ENCODE peak calls at places on chromosomes 5 and 9, in nine cellular contexts. W is GM23248, Z is hepatocyte, F is PC-3, X is HCT116, L is GM23338, P is neural progenitor cell, B is SK-N-SH, A is MM.1S. N is an unnamed sample.

GRCh38 chr5:157574456-157575095 is 999 bp downstream of the ADAM19 start:
- DNase-seq in Z (peak; percentile 16), L (peak; percentile 42), P (peak; percentile 72), A (no peak), W (peak; percentile 53), B (no peak), F (no peak), X (no peak), N (peak; percentile 57)

GRCh38 chr5:74641778-74642542 is 1.4 kb upstream of the ENC1 start:
- DNase-seq in F (peak; percentile 80), B (peak; percentile 44), A (peak; percentile 71), X (peak; percentile 43), W (peak; percentile 91), P (peak; percentile 55), Z (peak; percentile 80), L (peak; percentile 45), N (peak; percentile 57)

GRCh38 chr5:40914835-40915234 is 5.5 kb downstream of the C7 start:
- DNase-seq in P (no peak), B (no peak), L (no peak), A (no peak), W (peak; percentile 6), F (no peak), Z (no peak), X (no peak), N (no peak)

GRCh38 chr5:115068239-115069086 is 101.2 kb downstream of the TRIM36 start:
- DNase-seq in X (peak; percentile 26), B (no peak), L (peak; percentile 6), F (peak; percentile 56), W (peak; percentile 39), Z (no peak), P (no peak), A (peak; percentile 73), N (no peak)

GRCh38 chr5:150113047-150113744 is 26.8 kb upstream of the CSF1R start:
- DNase-seq in A (no peak), W (peak; percentile 57), X (no peak), F (peak; percentile 53), L (peak; percentile 35), Z (peak; percentile 67), P (no peak), B (peak; percentile 30), N (no peak)

GRCh38 chr5:65880673-65881072 is 45.7 kb upstream of the ERBIN start:
- DNase-seq in A (no peak), Z (no peak), F (no peak), X (no peak), L (no peak), B (no peak), P (no peak), W (no peak), N (no peak)

GRCh38 chr5:158170534-158170933 is 311.6 kb upstream of the CLINT1 start:
- DNase-seq in F (no peak), B (no peak), W (no peak), Z (no peak), L (no peak), P (no peak), X (no peak), A (no peak), N (peak; percentile 36)

GRCh38 chr5:97618721-97619120 is 435.7 kb upstream of the RIOK2 start:
- DNase-seq in Z (no peak), X (no peak), L (no peak), A (no peak), F (no peak), W (peak; percentile 44), B (no peak), P (no peak), N (no peak)

GRCh38 chr5:39503148-39503547 is 78.4 kb upstream of the DAB2 start:
- DNase-seq in Z (no peak), A (no peak), W (peak; percentile 80), B (no peak), F (no peak), P (no peak), L (no peak), X (no peak), N (no peak)

GRCh38 chr9:69376651-69377050 is 51.6 kb downstream of the ENTREP1 start:
- DNase-seq in F (peak; percentile 74), Z (peak; percentile 20), A (no peak), W (peak; percentile 91), P (no peak), B (no peak), X (no peak), L (no peak), N (no peak)

GRCh38 chr9:121073038-121073437 is 1.7 kb upstream of the CNTRL start:
- DNase-seq in F (peak; percentile 22), L (no peak), X (no peak), P (no peak), Z (peak; percentile 16), B (no peak), W (peak; percentile 85), A (no peak), N (peak; percentile 56)

GRCh38 chr5:107388111-107388861 is 282.5 kb downstream of the EFNA5 start:
- DNase-seq in L (peak; percentile 55), W (peak; percentile 90), P (no peak), X (no peak), F (peak; percentile 75), B (peak; percentile 29), A (no peak), Z (peak; percentile 25), N (peak; percentile 58)

GRCh38 chr9:34520505-34521385 is 2.0 kb downstream of the ENHO start:
- DNase-seq in F (no peak), P (no peak), W (no peak), L (no peak), Z (no peak), X (no peak), B (no peak), A (no peak), N (no peak)

GRCh38 chr9:93058357-93059096 is at the start of gene SUSD3:
- DNase-seq in Z (peak; percentile 91), B (peak; percentile 97), P (peak; percentile 93), X (peak; percentile 39), F (peak; percentile 73), W (no peak), A (peak; percentile 78), L (peak; percentile 93), N (peak; percentile 97)

GRCh38 chr5:79236364-79236969 is 536 bp downstream of the JMY start:
- DNase-seq in L (peak; percentile 70), W (peak; percentile 68), Z (peak; percentile 65), P (peak; percentile 80), A (peak; percentile 12), B (peak; percentile 82), F (peak; percentile 20), X (no peak), N (peak; percentile 51)

GRCh38 chr5:168654225-168654624 is 75.1 kb upstream of the PANK3 start:
- DNase-seq in P (peak; percentile 86), W (peak; percentile 84), X (no peak), Z (peak; percentile 73), A (no peak), F (no peak), B (peak; percentile 84), L (no peak), N (no peak)

GRCh38 chr5:123487298-123487697 is 24.7 kb upstream of the CSNK1G3 start:
- DNase-seq in Z (no peak), P (no peak), A (no peak), F (no peak), W (peak; percentile 82), X (no peak), L (no peak), B (no peak), N (no peak)

GRCh38 chr5:143826909-143827514 is 15.1 kb downstream of the HMHB1 start:
- DNase-seq in Z (peak; percentile 19), A (peak; percentile 92), P (no peak), X (no peak), B (no peak), F (peak; percentile 90), W (peak; percentile 25), L (no peak), N (no peak)
- H2AFZ ChIP-seq in Z (no peak overlapping the region), A (peak overlapping the region; percentile 25), P (no peak overlapping the region), X (no peak overlapping the region), B (no peak overlapping the region), F (no peak overlapping the region), W (peak overlapping the region; percentile 19), L (no peak overlapping the region), N (no peak overlapping the region)

GRCh38 chr9:14086495-14086894 is 227.4 kb downstream of the NFIB start:
- DNase-seq in B (no peak), P (no peak), A (no peak), W (no peak), X (no peak), L (no peak), Z (no peak), F (no peak), N (no peak)
- TF ChIP-seq EZH2phosphoT487 in B (no peak), P (no peak), A (no peak), W (no peak), X (no peak), L (no peak), Z (no peak), F (no peak), N (no peak)

GRCh38 chr5:5134107-5134506 is 6.0 kb upstream of the ADAMTS16 start:
- DNase-seq in X (no peak), P (no peak), Z (no peak), B (no peak), W (no peak), L (no peak), F (no peak), A (no peak), N (no peak)

GRCh38 chr5:5132896-5133295 is 7.2 kb upstream of the ADAMTS16 start:
- DNase-seq in X (no peak), Z (no peak), B (no peak), P (no peak), F (no peak), A (no peak), L (no peak), W (no peak), N (no peak)

GRCh38 chr5:5132185-5132584 is 7.9 kb upstream of the ADAMTS16 start:
- DNase-seq in L (no peak), A (no peak), Z (no peak), P (no peak), X (no peak), B (no peak), W (no peak), F (no peak), N (no peak)

GRCh38 chr5:5139358-5140050 is 626 bp upstream of the ADAMTS16 start:
- DNase-seq in B (peak; percentile 72), X (no peak), L (no peak), F (no peak), P (no peak), Z (peak; percentile 14), W (peak; percentile 18), A (no peak), N (no peak)

GRCh38 chr5:5135957-5136676 is 4.0 kb upstream of the ADAMTS16 start:
- DNase-seq in Z (peak; percentile 61), X (no peak), P (no peak), W (peak; percentile 4), L (no peak), B (no peak), A (no peak), F (peak; percentile 91), N (no peak)
- H2AFZ ChIP-seq in Z (no peak overlapping the region), X (no peak overlapping the region), P (no peak overlapping the region), W (no peak overlapping the region), L (no peak overlapping the region), B (no peak overlapping the region), A (no peak overlapping the region), F (no peak overlapping the region), N (no peak overlapping the region)

DNA sequence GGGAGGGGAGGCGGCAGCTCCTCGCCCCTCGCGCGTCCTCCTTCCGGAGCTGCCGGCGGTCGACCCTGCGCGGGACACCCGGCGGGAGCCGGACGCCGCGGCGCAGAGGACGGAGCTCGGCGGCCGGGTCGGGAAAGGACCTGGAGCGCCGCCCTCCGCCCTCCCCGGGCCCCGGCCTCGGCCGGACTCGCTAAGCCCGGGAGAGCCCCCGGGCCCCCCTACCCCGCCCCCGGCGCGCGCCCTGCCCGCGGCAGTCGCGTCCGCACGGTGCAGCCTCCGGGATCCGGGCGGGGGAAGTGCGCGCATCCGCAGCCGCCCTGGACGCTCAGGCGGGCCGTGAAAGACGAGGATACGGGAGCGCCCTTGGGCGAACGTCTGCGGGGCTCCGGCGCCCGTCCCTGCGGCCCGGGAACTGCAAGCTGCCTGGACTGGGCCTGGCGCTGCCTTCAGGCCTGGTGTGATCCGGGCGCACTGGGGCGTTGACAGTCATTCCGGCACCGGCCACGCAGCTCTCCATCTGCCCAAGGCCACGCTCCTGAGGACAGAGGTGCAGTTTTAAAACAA is 488 bp upstream of the NACC2 start:
- DNase-seq in F (peak; percentile 25), A (no peak), W (peak; percentile 73), X (no peak), Z (peak; percentile 63), L (no peak), P (peak; percentile 76), B (peak; percentile 81), N (no peak)
- TF ChIP-seq EZH2phosphoT487 in F (no peak), A (no peak), W (no peak), X (no peak), Z (no peak), L (no peak), P (no peak), B (no peak), N (no peak)

N was measured in OCI-LY7.